ENCODE peak calls at places on chromosomes 7 and 10, in six cellular contexts. C, O, B, A, I and U are unnamed samples.

GRCh38 chr10:69403519-69403918 is 13.2 kb downstream of the TACR2 start:
- DNase-seq in C (no peak), I (no peak), B (no peak), O (no peak), A (no peak), U (no peak)

GRCh38 chr10:28991738-28992270 is 297.1 kb upstream of the LYZL1 start:
- DNase-seq in A (peak; percentile 83), C (peak; percentile 68), B (peak; percentile 62), I (peak; percentile 50), O (no peak), U (peak; percentile 79)

GRCh38 chr10:114239117-114239993 is at the start of gene VWA2:
- DNase-seq in B (no peak), A (peak; percentile 86), O (no peak), I (no peak), C (no peak), U (peak; percentile 69)

GRCh38 chr7:55018361-55019328 is at the start of gene EGFR:
- DNase-seq in O (no peak), B (no peak), A (peak; percentile 75), C (peak; percentile 40), I (no peak), U (peak; percentile 62)

GRCh38 chr7:94649313-94649924 is 6.5 kb downstream of the SGCE start:
- DNase-seq in O (no peak), I (no peak), A (no peak), C (no peak), B (no peak), U (no peak)

GRCh38 chr7:33191326-33191725 is 62.0 kb downstream of the BBS9 start:
- DNase-seq in I (peak; percentile 54), O (no peak), B (no peak), C (no peak), A (no peak), U (no peak)

GRCh38 chr7:33055147-33055546 is 7.4 kb downstream of the NT5C3A start:
- DNase-seq in A (no peak), B (no peak), O (no peak), I (no peak), C (no peak), U (no peak)

GRCh38 chr7:191105-192034 is 1.0 kb upstream of the FAM20C start:
- DNase-seq in A (no peak), O (no peak), C (peak; percentile 10), B (no peak), I (no peak), U (no peak)

GRCh38 chr10:53315709-53316108 is 543.1 kb upstream of the MBL2 start:
- DNase-seq in I (no peak), B (no peak), A (no peak), O (no peak), C (no peak), U (no peak)

GRCh38 chr10:118920206-118920605 is 109.3 kb upstream of the NANOS1 start:
- DNase-seq in A (peak; percentile 24), B (no peak), C (no peak), I (no peak), O (no peak), U (no peak)

GRCh38 chr7:94355389-94355788 is 39.3 kb upstream of the COL1A2 start:
- DNase-seq in A (no peak), B (no peak), C (no peak), I (no peak), O (no peak), U (no peak)

GRCh38 chr7:66631471-66631870 is 2.8 kb downstream of the KCTD7 start:
- DNase-seq in O (no peak), C (no peak), B (no peak), A (no peak), I (no peak), U (no peak)

GRCh38 chr10:94232711-94233383 is 129.9 kb downstream of the NOC3L start:
- DNase-seq in C (no peak), B (no peak), O (no peak), A (no peak), I (peak; percentile 25), U (no peak)
- TF ChIP-seq SP1 in C (no peak), B (no peak), O (no peak), A (no peak), I (no peak), U (no peak)

GRCh38 chr7:80711521-80711920 is 73.1 kb downstream of the CD36 start:
- DNase-seq in A (no peak), C (no peak), O (no peak), B (no peak), I (no peak), U (no peak)

GRCh38 chr7:80705164-80705781 is 66.8 kb downstream of the CD36 start:
- DNase-seq in B (no peak), I (no peak), A (no peak), O (no peak), C (no peak), U (no peak)

GRCh38 chr7:80703272-80703671 is 64.8 kb downstream of the CD36 start:
- DNase-seq in C (no peak), B (no peak), O (no peak), A (no peak), I (no peak), U (no peak)

GRCh38 chr7:80707318-80707717 is 68.9 kb downstream of the CD36 start:
- DNase-seq in I (no peak), B (no peak), A (no peak), C (no peak), O (no peak), U (no peak)

GRCh38 chr7:80708007-80708594 is 69.7 kb downstream of the CD36 start:
- DNase-seq in C (no peak), B (no peak), A (no peak), I (no peak), O (no peak), U (no peak)
- TF ChIP-seq ATF3 in C (no peak), B (no peak), A (no peak), I (no peak), O (no peak), U (no peak)

GRCh38 chr10:104080762-104081161 is 4.9 kb downstream of the COL17A1 start:
- DNase-seq in B (peak; percentile 11), O (no peak), A (no peak), C (peak; percentile 59), I (peak; percentile 28), U (peak; percentile 30)
- TF ChIP-seq SP1 in B (no peak), O (no peak), A (no peak), C (no peak), I (no peak), U (no peak)

GRCh38 chr7:157699357-157700013 is 362.7 kb downstream of the DNAJB6 start:
- DNase-seq in A (no peak), O (no peak), C (no peak), B (no peak), I (no peak), U (no peak)
- TF ChIP-seq ATF3 in A (no peak), O (no peak), C (no peak), B (no peak), I (no peak), U (no peak)

GRCh38 chr10:80182986-80183385 is 22.4 kb downstream of the ANXA11 start:
- DNase-seq in B (no peak), O (no peak), I (no peak), A (no peak), C (no peak), U (no peak)
- TF ChIP-seq SP1 in B (no peak), O (no peak), I (no peak), A (no peak), C (no peak), U (no peak)

DNA sequence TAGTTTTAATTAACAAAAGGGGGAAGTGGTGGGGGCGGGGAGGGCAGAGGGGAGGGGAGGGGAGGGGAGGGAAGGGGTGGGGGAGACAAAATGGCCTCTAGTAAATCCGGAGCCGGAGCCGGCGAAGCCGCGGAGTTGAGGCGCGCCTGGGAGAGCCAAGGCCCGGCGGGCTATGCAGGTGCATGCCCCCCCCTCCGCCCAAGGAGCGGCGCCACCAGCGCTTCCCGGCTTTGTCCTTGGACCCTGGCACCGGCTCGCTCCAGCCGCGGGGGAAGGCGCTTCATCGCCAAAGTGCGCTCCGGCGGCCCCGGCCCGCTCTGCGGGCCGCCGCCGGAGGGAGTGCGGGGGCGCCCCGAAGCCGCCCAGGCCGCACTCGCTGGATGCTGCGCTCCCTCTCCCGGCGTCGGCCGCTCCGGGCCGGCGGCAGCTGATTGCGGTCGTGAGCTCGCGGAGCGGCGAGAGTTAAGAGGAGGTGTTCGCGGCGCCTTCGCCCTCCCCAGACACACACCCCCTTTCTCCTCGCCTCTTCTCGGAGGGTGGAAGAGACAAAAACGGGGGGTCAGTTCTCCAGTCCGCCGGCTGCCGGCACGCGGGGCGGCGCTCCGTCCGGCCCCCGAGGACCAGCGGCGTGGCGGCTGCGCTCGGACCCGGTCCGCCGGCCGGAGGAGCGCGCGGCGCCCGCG is at the start of gene LRRC4:
- DNase-seq in O (no peak), I (no peak), C (no peak), A (no peak), B (peak; percentile 39), U (peak; percentile 72)
- TF ChIP-seq ATF3 in O (no peak), I (no peak), C (no peak), A (no peak), B (no peak), U (no peak)

DNA sequence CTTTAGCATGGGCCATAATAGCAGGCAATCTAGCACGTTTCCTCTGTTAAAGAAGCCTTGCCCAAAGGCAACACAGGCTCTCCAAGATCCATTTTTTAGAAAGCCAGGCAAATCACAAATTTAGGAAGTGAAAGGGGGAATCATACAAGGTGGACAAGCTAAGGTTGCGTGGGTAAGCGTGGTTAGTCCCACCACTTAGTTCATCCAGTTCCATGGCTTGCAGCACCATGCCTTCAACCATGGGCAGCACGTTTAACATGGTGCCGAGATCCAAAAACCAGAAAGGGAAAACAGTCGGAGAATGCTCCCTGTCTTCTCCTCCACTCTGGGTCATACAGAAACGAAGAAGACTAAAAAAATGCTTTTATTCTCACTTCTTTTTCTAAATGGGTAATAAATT is 234.4 kb upstream of the IMMP2L start:
- DNase-seq in A (peak; percentile 55), O (no peak), C (peak; percentile 27), I (no peak), B (no peak), U (peak; percentile 23)
- TF ChIP-seq SP1 in A (no peak), O (no peak), C (no peak), I (no peak), B (no peak), U (no peak)

DNA sequence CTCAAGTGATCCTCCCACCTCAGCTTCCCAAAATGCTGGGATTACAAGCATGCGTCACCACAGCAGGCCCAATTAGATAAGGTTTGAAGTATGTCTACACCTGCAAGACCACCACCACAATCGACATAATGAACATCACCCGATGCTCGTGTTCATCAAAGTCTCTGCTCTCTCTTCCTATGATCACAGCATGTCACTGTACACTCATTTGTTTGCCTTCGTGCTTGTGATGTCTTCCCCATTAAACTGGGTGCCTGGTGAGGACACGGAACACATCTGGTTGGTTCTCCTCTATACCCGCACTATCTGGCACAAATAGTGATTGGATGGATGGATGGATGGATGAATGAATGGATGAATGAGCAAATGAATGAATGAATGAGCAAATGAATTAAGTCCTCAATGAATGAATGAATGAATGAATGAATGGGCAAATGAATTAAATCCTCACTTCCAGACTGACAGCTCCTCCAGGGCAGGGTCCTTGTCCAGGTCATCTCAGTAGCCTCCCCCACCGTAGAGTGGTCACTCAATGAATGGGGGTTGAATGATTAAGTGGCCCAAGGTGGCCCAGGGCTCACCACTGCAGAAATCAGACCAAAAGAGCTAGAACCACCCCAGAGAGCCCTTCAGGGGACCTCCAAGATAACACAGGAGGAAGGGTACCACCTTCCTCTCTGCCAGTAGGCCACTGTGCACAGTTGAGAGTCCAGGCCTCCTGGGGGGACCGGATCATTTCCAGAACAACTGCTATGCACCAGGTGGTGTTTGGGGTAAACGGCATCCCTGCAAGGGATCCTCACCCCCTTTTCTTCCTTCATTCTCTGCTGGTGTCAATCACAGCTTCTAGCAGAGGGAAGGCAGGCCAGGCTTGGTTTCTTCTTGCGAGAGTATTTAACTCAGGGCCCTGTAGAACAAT is 101.9 kb upstream of the TNRC18 start:
- DNase-seq in A (no peak), B (no peak), C (peak; percentile 40), O (peak; percentile 63), I (peak; percentile 39), U (no peak)
- TF ChIP-seq ATF3 in A (no peak), B (no peak), C (no peak), O (no peak), I (no peak), U (no peak)

GRCh38 chr7:50988988-50989387 is 206.3 kb upstream of the GRB10 start:
- DNase-seq in I (no peak), C (no peak), A (no peak), O (no peak), B (no peak), U (no peak)
- TF ChIP-seq SP1 in I (no peak), C (no peak), A (no peak), O (no peak), B (no peak), U (no peak)